ENCODE peak calls at places on chromosome 2, in eight cellular contexts. O is AG09309, C is heart left ventricle, W is astrocyte of the spinal cord, E is left ventricle myocardium inferior, I is A549, Q is choroid plexus epithelial cell, V is IMR-90. G is an unnamed sample.

GRCh38 chr2:24210723-24211122 is 35.9 kb downstream of the FAM228A start:
- DNase-seq in O (no peak), C (no peak), W (no peak), E (no peak), I (no peak), Q (no peak), V (no peak), G (no peak)

GRCh38 chr2:219575566-219576504 is 3.7 kb downstream of the INHA start:
- DNase-seq in O (no peak), C (no peak), W (no peak), E (no peak), I (no peak), Q (no peak), V (no peak), G (no peak)

GRCh38 chr2:192124576-192124975 is 70.2 kb downstream of the TMEFF2 start:
- DNase-seq in O (peak), C (no peak), W (peak), E (no peak), I (no peak), Q (no peak), V (no peak), G (no peak)

GRCh38 chr2:182883451-182883850 is 17.0 kb upstream of the FRZB start:
- DNase-seq in O (no peak), C (no peak), W (no peak), E (no peak), I (no peak), Q (no peak), V (peak), G (peak)

GRCh38 chr2:28904802-28905499 is 10.5 kb downstream of the WDR43 start:
- DNase-seq in O (no peak), C (no peak), W (no peak), E (no peak), I (no peak), Q (peak), V (no peak), G (no peak)

GRCh38 chr2:85066874-85067351 is 66.3 kb upstream of the TCF7L1 start:
- DNase-seq in O (peak), C (peak), W (peak), E (peak), I (peak), Q (peak), V (peak), G (peak)

GRCh38 chr2:16393483-16394071 is 272.1 kb downstream of the CYRIA start:
- DNase-seq in O (no peak), C (no peak), W (no peak), E (no peak), I (no peak), Q (no peak), V (no peak), G (no peak)

GRCh38 chr2:211216221-211216620 is 659.8 kb downstream of the CPS1 start:
- DNase-seq in O (no peak), C (no peak), W (peak), E (no peak), I (no peak), Q (peak), V (no peak), G (peak)

GRCh38 chr2:212711851-212712250 is 173.2 kb upstream of the ERBB4 start:
- DNase-seq in O (peak), C (no peak), W (peak), E (no peak), I (no peak), Q (peak), V (peak), G (peak)

GRCh38 chr2:94956797-94957391 is 68.6 kb upstream of the MAL start:
- DNase-seq in O (no peak), C (no peak), W (peak), E (no peak), I (peak), Q (peak), V (peak), G (peak)

GRCh38 chr2:1230155-1230893 is 182.9 kb upstream of the TPO start:
- DNase-seq in O (no peak), C (no peak), W (no peak), E (no peak), I (no peak), Q (no peak), V (no peak), G (no peak)

GRCh38 chr2:60297296-60298010 is 256.0 kb downstream of the BCL11A start:
- DNase-seq in O (no peak), C (no peak), W (no peak), E (no peak), I (no peak), Q (no peak), V (no peak), G (no peak)

GRCh38 chr2:9655441-9656269 is 24.9 kb upstream of the YWHAQ start:
- DNase-seq in O (no peak), C (no peak), W (peak), E (no peak), I (no peak), Q (peak), V (peak), G (peak)

GRCh38 chr2:118251427-118251826 is 163.2 kb downstream of the INSIG2 start:
- DNase-seq in O (peak), C (no peak), W (no peak), E (no peak), I (no peak), Q (no peak), V (no peak), G (no peak)

GRCh38 chr2:86793752-86794151 is 3.0 kb upstream of the CD8A start:
- DNase-seq in O (no peak), C (no peak), W (no peak), E (no peak), I (no peak), Q (no peak), V (no peak), G (no peak)

GRCh38 chr2:20668470-20668869 is 1.5 kb downstream of the GDF7 start:
- DNase-seq in O (no peak), C (no peak), W (no peak), E (no peak), I (no peak), Q (no peak), V (no peak), G (no peak)

GRCh38 chr2:36812196-36812595 is 115.7 kb downstream of the VIT start:
- DNase-seq in O (no peak), C (no peak), W (no peak), E (no peak), I (peak), Q (no peak), V (no peak), G (no peak)

GRCh38 chr2:106547104-106547503 is 59.9 kb downstream of the CD8B2 start:
- DNase-seq in O (no peak), C (no peak), W (no peak), E (peak), I (no peak), Q (peak), V (no peak), G (peak)
- H3K4me3 ChIP-seq in O (no peak), C (no peak), W (no peak), E (no peak), I (no peak), Q (no peak), V (no peak), G (no peak)

GRCh38 chr2:115908731-115909130 is 1466.3 kb downstream of the DPP10 start:
- DNase-seq in O (no peak), C (no peak), W (no peak), E (no peak), I (no peak), Q (no peak), V (no peak), G (no peak)

GRCh38 chr2:115910270-115910669 is 1467.8 kb downstream of the DPP10 start:
- DNase-seq in O (no peak), C (no peak), W (no peak), E (no peak), I (no peak), Q (no peak), V (no peak), G (no peak)
- TF ChIP-seq CTCF in O (no peak), C (no peak), W (no peak), E (no peak), I (no peak), Q (no peak), V (no peak), G (no peak)

GRCh38 chr2:230953843-230954242 is 28.8 kb upstream of the GPR55 start:
- DNase-seq in O (no peak), C (no peak), W (no peak), E (no peak), I (no peak), Q (no peak), V (no peak), G (no peak)
- H3K4me3 ChIP-seq in O (no peak), C (no peak), W (no peak), E (no peak), I (no peak), Q (no peak), V (no peak), G (no peak)

GRCh38 chr2:166545473-166545872 is 51.4 kb upstream of the SCN7A start:
- DNase-seq in O (no peak), C (no peak), W (no peak), E (no peak), I (no peak), Q (no peak), V (no peak), G (no peak)

DNA sequence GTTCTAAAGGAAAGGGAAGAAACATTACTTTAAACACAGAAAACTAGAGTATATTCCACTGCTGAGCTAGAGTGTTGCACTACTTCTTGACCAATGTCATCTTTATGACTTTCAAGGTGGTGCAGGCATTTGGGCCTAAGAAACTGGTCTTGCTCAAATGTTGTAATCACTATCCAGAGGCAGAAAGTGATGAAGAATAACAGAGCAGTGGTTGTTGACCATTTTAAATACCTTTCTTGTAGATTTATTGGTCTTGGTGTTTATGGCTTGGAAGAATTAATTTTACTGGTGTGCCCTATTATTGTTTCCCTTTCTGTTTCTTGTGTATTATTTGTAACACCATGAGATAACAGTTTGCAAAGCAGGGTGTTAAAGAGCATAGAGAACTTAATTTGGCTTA is 56.9 kb upstream of the SCN7A start:
- DNase-seq in O (no peak), C (no peak), W (no peak), E (no peak), I (no peak), Q (no peak), V (no peak), G (no peak)
- TF ChIP-seq CTCF in O (no peak), C (no peak), W (no peak), E (no peak), I (no peak), Q (no peak), V (no peak), G (no peak)

GRCh38 chr2:19348692-19349091 is 9.7 kb downstream of the OSR1 start:
- DNase-seq in O (no peak), C (no peak), W (no peak), E (no peak), I (no peak), Q (no peak), V (no peak), G (no peak)

GRCh38 chr2:19351499-19351898 is 6.9 kb downstream of the OSR1 start:
- DNase-seq in O (no peak), C (no peak), W (no peak), E (no peak), I (no peak), Q (no peak), V (no peak), G (no peak)

GRCh38 chr2:19350678-19351401 is 7.6 kb downstream of the OSR1 start:
- DNase-seq in O (no peak), C (no peak), W (no peak), E (no peak), I (no peak), Q (no peak), V (no peak), G (no peak)

GRCh38 chr2:19351914-19352697 is 6.3 kb downstream of the OSR1 start:
- DNase-seq in O (no peak), C (no peak), W (no peak), E (no peak), I (no peak), Q (no peak), V (no peak), G (no peak)

DNA sequence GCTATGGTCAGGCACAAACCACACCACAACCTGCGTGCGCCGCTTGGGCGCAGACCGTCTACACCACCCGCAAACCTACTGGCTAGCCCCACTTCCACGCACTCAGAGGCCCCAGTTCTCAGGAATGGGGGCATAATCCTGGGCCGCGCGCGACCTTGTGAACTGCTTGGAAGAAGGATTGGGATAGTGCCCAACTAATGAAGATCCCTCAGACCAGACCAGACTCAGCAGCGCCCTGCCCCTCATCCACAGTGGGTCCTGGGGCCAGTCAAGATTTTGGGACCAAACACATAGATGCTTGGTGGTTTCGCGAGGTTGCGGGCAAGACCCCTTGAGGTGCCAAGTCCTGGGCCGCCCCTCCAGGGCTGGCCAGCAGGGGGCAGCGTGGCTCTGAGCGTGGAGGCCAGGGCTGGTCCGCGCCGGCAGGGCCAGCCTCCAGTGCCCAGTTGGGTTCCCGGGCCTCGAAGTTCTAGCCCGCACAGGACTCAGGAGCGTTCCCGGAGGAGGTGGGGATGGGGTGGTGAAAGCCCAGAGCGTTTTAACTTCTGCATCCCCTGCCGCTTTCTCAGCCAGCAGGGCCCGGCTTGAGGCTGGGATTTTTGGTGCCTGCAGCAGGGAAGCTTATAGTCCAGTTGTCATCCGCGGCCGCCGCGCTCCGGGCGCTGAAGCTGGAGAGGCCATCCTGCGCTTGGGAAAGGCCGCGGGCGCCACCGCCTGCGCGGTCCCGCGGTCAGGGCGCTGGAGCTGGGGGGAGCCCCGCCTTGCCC is 8.3 kb downstream of the OSR1 start:
- DNase-seq in O (no peak), C (no peak), W (peak), E (peak), I (no peak), Q (peak), V (no peak), G (peak)
- H3K4me3 ChIP-seq in O (no peak), C (no peak), W (no peak), E (peak), I (no peak), Q (peak), V (no peak), G (no peak)

GRCh38 chr2:129936334-129936934 is 43.0 kb upstream of the RAB6C start:
- DNase-seq in O (no peak), C (peak), W (peak), E (no peak), I (no peak), Q (no peak), V (no peak), G (no peak)
- TF ChIP-seq CTCF in O (no peak), C (no peak), W (peak), E (no peak), I (no peak), Q (no peak), V (no peak), G (no peak)

GRCh38 chr2:120735750-120736170 is at the start of gene GLI2:
- DNase-seq in O (peak), C (peak), W (peak), E (peak), I (peak), Q (peak), V (peak), G (peak)

GRCh38 chr2:120736202-120736954 is 710 bp downstream of the GLI2 start:
- DNase-seq in O (no peak), C (peak), W (peak), E (no peak), I (peak), Q (no peak), V (no peak), G (peak)

GRCh38 chr2:120738786-120739771 is 3.4 kb downstream of the GLI2 start:
- DNase-seq in O (no peak), C (no peak), W (no peak), E (no peak), I (no peak), Q (no peak), V (no peak), G (no peak)

GRCh38 chr2:120737802-120738516 is 2.3 kb downstream of the GLI2 start:
- DNase-seq in O (no peak), C (no peak), W (no peak), E (no peak), I (no peak), Q (no peak), V (no peak), G (no peak)

DNA sequence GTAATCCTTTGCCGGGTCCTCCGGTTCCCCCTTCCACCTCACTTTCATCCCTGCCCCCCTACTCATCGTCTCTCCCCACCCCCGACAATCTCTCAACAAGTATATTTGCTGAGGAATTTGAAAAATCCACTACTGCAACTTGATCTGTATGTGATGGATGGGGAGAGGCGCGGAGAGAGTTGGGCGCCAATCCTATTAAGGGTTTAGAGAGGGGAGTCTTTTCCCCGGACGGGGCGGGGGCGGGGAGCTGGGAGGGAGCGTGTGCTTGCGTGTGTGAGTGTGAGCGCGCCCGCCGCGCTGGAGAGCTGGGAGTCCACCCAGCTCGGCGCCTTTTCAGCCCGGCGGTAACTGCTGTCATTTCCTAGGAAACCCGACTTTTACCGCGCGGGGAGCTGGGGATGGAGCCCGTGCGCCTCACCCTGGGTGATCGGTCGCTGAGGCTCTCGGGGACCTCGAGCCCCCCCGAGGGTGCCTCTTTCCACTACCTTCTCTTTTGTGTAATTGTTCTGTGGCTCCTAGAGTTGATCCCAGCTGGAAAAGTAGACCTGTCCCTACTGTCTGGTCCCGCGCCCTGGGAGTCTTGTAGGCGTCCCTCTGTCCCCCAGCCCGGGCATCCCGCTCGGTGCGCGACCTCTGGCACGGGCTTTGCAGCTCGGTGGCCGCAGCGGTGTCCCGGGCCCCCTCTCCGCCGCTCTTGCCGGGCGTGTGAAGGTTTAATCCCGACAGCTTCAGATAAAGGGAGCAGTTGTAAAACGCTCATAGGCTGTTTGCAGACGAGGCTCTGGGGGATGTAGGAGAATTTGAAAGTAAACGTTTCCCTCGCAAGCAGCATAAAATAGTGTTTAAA is 1.5 kb downstream of the GLI2 start:
- DNase-seq in O (peak), C (peak), W (peak), E (peak), I (peak), Q (peak), V (peak), G (peak)
- H3K4me3 ChIP-seq in O (peak), C (peak), W (peak), E (peak), I (peak), Q (peak), V (peak), G (peak)

GRCh38 chr2:98282109-98282508 is 64.1 kb upstream of the CNGA3 start:
- DNase-seq in O (no peak), C (no peak), W (peak), E (no peak), I (no peak), Q (no peak), V (no peak), G (peak)
- TF ChIP-seq CTCF in O (no peak), C (no peak), W (no peak), E (no peak), I (no peak), Q (no peak), V (no peak), G (no peak)

GRCh38 chr2:234189786-234190185 is 139.3 kb downstream of the SPP2 start:
- DNase-seq in O (no peak), C (no peak), W (no peak), E (no peak), I (no peak), Q (no peak), V (no peak), G (no peak)

GRCh38 chr2:234191819-234192407 is 141.4 kb downstream of the SPP2 start:
- DNase-seq in O (no peak), C (no peak), W (peak), E (no peak), I (peak), Q (peak), V (peak), G (peak)

GRCh38 chr2:234189230-234189629 is 138.7 kb downstream of the SPP2 start:
- DNase-seq in O (no peak), C (no peak), W (no peak), E (no peak), I (no peak), Q (no peak), V (no peak), G (no peak)

GRCh38 chr2:234195516-234195915 is 145.0 kb downstream of the SPP2 start:
- DNase-seq in O (no peak), C (no peak), W (no peak), E (no peak), I (no peak), Q (no peak), V (no peak), G (no peak)

DNA sequence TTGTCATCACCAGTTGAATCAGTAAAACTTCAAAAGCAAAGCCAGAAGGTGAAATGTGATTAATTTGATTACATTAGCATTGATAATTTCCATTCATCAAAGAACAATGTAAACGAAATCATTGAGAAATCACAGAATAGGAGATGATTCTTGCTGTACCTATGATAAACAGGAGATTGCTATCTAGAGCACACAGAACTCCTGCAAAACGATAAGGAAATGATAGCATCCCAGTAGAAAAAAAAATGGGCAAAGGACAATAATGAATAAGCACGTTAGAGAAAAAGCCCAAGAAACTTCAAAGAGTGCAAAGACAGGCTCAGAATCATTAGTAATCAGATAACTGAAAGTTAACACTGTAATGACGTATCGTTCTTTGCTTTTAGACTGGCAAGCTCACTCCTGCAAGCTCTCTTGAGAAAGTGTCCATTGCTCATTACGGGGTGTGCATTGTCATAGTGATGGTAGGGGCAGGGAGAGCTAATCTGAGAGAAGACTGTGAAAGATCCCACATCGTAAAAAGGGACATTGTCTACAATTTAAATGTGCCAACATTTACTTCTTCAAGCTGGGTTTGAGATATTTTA is 143.6 kb downstream of the SPP2 start:
- DNase-seq in O (no peak), C (no peak), W (no peak), E (no peak), I (no peak), Q (no peak), V (no peak), G (no peak)
- H3K4me3 ChIP-seq in O (no peak), C (no peak), W (no peak), E (no peak), I (no peak), Q (no peak), V (no peak), G (no peak)

GRCh38 chr2:200665626-200666453 is 80.0 kb downstream of the AOX1 start:
- DNase-seq in O (no peak), C (no peak), W (no peak), E (no peak), I (no peak), Q (peak), V (no peak), G (no peak)
- TF ChIP-seq CTCF in O (no peak), C (no peak), W (no peak), E (no peak), I (no peak), Q (no peak), V (no peak), G (no peak)